ENCODE peak calls at places on chromosomes 7 and 10, in seven cellular contexts. A is heart left ventricle; Y is tibial nerve; O is right lobe of liver; X is CD8-positive, alpha-beta T cell; N is Peyer's patch; J is CD8-positive, alpha-beta memory T cell. U is an unnamed sample.

GRCh38 chr7:1758417-1758858 is 88.4 kb downstream of the ELFN1 start:
- DNase-seq in X (no peak), J (no peak), O (peak; percentile 75), N (no peak), A (peak; percentile 53), Y (no peak), U (no peak)

GRCh38 chr7:123727071-123727837 is 21.5 kb downstream of the WASL start:
- DNase-seq in J (no peak), Y (no peak), X (no peak), A (no peak), O (no peak), N (no peak), U (no peak)

GRCh38 chr7:101368422-101369165 is 5.9 kb downstream of the COL26A1 start:
- DNase-seq in N (peak; percentile 2), J (no peak), A (no peak), Y (no peak), X (no peak), O (no peak), U (no peak)

GRCh38 chr10:119104653-119105024 is 726 bp downstream of the DENND10 start:
- DNase-seq in X (no peak), A (peak; percentile 24), Y (peak; percentile 5), N (no peak), J (no peak), O (peak; percentile 60), U (no peak)

GRCh38 chr7:141012696-141013344 is 1.9 kb downstream of the MRPS33 start:
- DNase-seq in A (no peak), N (no peak), X (no peak), J (no peak), O (no peak), Y (no peak), U (no peak)

GRCh38 chr7:115840702-115841101 is 189.9 kb downstream of the TFEC start:
- DNase-seq in Y (no peak), X (no peak), N (no peak), O (no peak), J (no peak), A (no peak), U (no peak)

GRCh38 chr10:118818621-118819221 is 64.0 kb upstream of the CACUL1 start:
- DNase-seq in N (peak; percentile 23), O (no peak), A (peak; percentile 52), J (no peak), X (no peak), Y (no peak), U (no peak)

GRCh38 chr10:3835770-3836169 is 50.8 kb upstream of the KLF6 start:
- DNase-seq in A (no peak), J (no peak), Y (no peak), O (no peak), X (no peak), N (no peak), U (no peak)

GRCh38 chr10:71713135-71714040 is 6.2 kb downstream of the C10orf105 start:
- DNase-seq in Y (peak; percentile 78), A (peak; percentile 84), N (no peak), O (peak; percentile 62), J (peak; percentile 30), X (peak; percentile 20), U (no peak)

GRCh38 chr10:78259394-78259793 is 225.7 kb downstream of the RPS24 start:
- DNase-seq in O (no peak), N (no peak), J (no peak), X (no peak), Y (no peak), A (no peak), U (no peak)

GRCh38 chr7:92987095-92987494 is 130.7 kb downstream of the SAMD9 start:
- DNase-seq in N (no peak), Y (no peak), J (no peak), O (no peak), X (no peak), A (no peak), U (no peak)

GRCh38 chr7:114969096-114969495 is 47.2 kb downstream of the MDFIC start:
- DNase-seq in O (no peak), Y (no peak), N (no peak), X (no peak), A (no peak), J (no peak), U (no peak)

GRCh38 chr7:37732253-37732652 is 48.7 kb downstream of the GPR141 start:
- DNase-seq in N (no peak), X (no peak), Y (peak; percentile 83), O (no peak), J (no peak), A (peak; percentile 26), U (no peak)

GRCh38 chr7:132745510-132745909 is 169.2 kb upstream of the PLXNA4 start:
- DNase-seq in O (no peak), X (no peak), Y (no peak), N (no peak), A (no peak), J (no peak), U (no peak)

GRCh38 chr10:114779803-114780609 is 41.6 kb upstream of the FHIP2A start:
- DNase-seq in X (no peak), N (no peak), Y (no peak), A (no peak), O (no peak), J (no peak), U (no peak)

GRCh38 chr7:23418046-23418445 is 52.2 kb downstream of the IGF2BP3 start:
- DNase-seq in O (no peak), N (no peak), X (no peak), A (no peak), J (no peak), Y (no peak), U (no peak)

GRCh38 chr7:31340603-31341002 is at the start of gene NEUROD6:
- DNase-seq in Y (no peak), J (no peak), N (no peak), O (no peak), A (no peak), X (no peak), U (no peak)

DNA sequence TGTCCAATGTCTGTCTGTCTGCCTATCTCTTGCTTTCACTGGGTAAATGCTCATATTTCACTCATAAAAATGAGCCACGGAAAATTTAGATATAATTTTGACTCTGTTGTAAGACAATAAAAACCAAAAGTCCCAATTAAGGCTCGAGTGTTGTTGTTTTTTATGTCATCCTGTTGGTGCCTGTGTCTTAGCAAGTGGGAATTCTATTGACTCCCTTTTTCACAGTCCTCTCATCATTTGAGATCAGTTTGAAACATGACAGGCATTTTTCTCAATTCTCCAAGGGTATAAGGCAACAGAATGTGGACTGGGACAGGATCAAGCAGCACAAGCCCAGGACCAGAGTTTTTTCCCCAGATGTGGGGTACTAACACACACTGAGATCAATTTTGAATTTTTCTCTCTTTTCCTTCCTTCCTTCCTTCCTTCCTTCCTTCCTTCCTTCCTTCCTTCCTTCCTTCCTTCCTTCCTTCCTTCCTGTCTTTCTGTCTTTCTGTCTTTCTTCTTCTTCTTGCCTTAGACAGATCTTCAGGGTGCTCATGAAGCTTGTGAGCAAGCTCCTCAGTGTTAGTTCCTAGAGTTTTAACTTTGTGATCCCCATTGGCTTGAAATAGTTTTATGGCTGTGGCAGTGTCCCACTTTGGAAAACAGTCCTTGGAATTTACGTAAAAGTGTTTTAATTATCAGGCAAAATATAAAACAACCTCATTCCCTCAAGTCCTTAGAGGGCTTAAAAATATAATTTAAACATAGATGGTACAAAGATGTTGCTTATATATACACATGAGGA is 3.2 kb upstream of the NEUROD6 start:
- DNase-seq in Y (no peak), J (no peak), O (no peak), X (no peak), A (no peak), N (no peak), U (no peak)
- H3K27ac ChIP-seq in Y (no peak overlapping the region), J (no peak overlapping the region), O (no peak overlapping the region), X (no peak overlapping the region), A (no peak overlapping the region), N (no peak overlapping the region), U (no peak overlapping the region)

DNA sequence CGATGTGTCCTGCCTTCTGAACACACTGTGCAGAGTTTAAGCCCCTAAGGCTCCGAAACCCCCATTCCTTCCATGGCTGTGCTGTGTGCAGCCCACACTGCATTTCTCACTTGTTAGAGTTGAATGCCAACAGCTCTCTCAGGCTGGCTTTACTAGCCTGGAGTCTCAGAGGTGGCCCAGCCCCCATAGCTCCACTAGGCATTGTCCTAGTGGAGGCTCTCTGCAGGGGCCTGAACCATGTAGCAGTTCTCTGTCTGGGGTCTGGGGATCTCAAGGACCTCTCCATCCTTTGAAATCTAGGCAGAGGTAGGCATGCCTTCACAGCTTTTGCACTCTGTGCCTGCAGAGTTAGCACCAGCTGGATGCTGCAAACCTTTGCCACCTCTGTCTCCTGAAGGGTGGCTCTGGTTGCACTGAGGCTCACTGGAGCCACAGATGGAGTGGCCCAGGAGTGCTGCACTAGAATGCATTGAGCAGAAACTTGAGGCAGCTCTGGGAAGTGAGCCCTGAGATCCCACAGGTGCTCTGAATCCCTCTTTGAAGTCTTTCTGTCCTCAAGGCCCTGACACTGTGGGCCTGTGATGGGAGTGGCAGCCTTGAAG is 301.7 kb downstream of the DGKB start:
- DNase-seq in X (no peak), A (no peak), J (no peak), O (no peak), N (no peak), Y (no peak), U (no peak)
- H3K9me3 ChIP-seq in X (no peaks in the 10 kb centered on the region), A (no peaks in the 10 kb centered on the region), J (no peaks in the 10 kb centered on the region), O (no peaks in the 10 kb centered on the region), N (no peaks in the 10 kb centered on the region), Y (no peaks in the 10 kb centered on the region), U (no peaks in the 10 kb centered on the region)

DNA sequence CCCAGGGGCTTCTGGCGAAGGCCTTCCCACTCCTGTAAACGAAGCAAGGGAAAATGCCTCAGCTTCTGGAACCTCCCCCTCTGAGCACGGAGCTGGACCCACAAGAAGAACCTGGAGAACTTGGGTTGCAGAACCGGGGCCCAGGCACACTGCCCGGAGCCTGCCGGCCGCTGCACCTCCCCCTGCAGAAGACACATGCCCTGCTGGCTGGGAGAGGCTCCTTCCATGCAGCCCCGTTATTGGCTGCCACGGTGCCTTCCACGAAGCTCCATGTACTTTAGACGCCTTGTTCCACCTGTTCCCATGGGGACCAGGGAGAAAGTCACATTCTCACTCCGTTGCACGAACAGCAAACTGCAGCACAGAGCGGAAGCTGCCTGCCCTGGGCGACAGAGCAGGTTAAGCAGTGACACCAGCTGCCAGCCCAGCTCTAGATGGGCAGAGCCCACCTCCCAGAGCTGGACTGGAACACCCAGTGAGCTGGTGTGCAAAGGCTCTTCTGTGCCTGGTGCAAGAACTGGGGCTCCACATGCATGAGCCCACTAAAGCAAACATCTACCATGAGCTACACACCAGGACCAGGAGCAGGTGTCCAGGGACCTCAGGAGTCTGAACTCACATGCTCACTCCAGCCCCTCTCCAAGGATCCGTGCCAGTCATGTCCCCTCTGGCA is 70.1 kb downstream of the TNS3 start:
- DNase-seq in J (no peak), Y (no peak), X (no peak), O (no peak), N (no peak), A (no peak), U (no peak)
- H3K27ac ChIP-seq in J (no peak overlapping the region), Y (peak overlapping the region; percentile 36), X (no peak overlapping the region), O (peak overlapping the region; percentile 6), N (no peak overlapping the region), A (no peak overlapping the region), U (no peak overlapping the region)

DNA sequence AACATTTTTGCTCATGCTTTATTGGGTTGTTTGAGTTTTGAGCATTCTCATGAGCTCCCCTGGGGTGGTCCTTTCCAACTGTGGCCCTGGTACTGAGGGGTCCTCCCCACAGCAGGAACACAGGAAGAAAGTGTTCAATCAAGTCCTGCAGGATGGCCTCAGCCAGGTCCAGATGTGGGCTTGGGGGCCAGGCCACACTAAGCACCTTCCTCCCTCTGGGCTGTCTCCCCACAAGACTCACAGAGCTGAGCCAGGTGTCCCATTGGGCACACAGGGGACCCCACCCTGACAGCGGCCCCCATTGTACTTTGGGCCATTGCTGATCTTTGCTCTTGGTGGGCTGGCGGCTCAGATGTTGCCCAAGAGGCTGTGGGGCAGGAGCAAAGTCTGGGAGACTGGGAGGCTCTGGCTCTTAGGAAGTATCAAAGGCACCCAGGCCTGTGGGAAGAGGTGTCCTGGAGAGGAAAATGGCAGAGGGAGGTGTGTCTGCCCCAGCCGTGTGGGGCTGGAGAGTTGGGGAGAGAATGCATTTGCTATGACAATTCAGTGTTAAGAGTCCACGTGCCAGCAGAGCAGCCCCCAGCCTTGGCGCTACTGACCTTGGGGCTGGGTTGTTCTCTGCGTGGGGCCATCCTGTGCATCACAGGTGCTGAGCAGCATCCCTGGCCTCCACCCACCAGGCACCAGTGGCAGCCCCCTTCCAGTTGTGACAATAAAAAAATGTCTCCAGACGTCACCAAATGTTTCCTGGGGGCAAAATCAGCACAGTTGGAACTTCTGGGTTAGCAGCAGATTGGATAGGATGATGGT is 17.8 kb downstream of the SCART1 start:
- DNase-seq in Y (no peak), A (no peak), O (no peak), J (no peak), X (no peak), N (no peak), U (no peak)
- H3K9me3 ChIP-seq in Y (peaks cover 3% of the 10 kb centered on the region), A (no peaks in the 10 kb centered on the region), O (no peaks in the 10 kb centered on the region), J (no peaks in the 10 kb centered on the region), X (no peaks in the 10 kb centered on the region), N (no peaks in the 10 kb centered on the region), U (no peaks in the 10 kb centered on the region)